ENCODE peak calls at places on chromosomes 13 and 19, in four cellular contexts. W, I, G and Y are unnamed samples. For H3K4me1 and H3K36me3, the result is how much of the 10 kb centered on the place peaks cover.

GRCh38 chr13:98650376-98651107 is 73.6 kb upstream of the STK24 start:
- DNase-seq in W (peak), G (no peak), I (no peak), Y (no peak)

GRCh38 chr13:22311734-22312404 is 641.0 kb downstream of the FGF9 start:
- DNase-seq in G (no peak), W (no peak), I (no peak), Y (no peak)

GRCh38 chr13:33347866-33348265 is 62.3 kb upstream of the STARD13 start:
- DNase-seq in G (no peak), I (no peak), W (no peak), Y (no peak)

GRCh38 chr19:39768334-39768733 is 10.3 kb upstream of the LEUTX start:
- DNase-seq in I (no peak), W (no peak), G (no peak), Y (no peak)

GRCh38 chr19:51719251-51719901 is 4.4 kb downstream of the HAS1 start:
- DNase-seq in I (no peak), G (no peak), W (no peak), Y (no peak)

GRCh38 chr19:3575260-3575741 is 2.6 kb downstream of the HMG20B start:
- DNase-seq in I (no peak), W (no peak), G (peak), Y (peak)

GRCh38 chr13:27160657-27161174 is 10.9 kb downstream of the USP12 start:
- DNase-seq in G (no peak), W (no peak), I (no peak), Y (no peak)

GRCh38 chr13:59061621-59062020 is 1102.1 kb downstream of the DIAPH3 start:
- DNase-seq in I (no peak), W (no peak), G (no peak), Y (no peak)

GRCh38 chr19:3357731-3358391 is 8.5 kb upstream of the NFIC start:
- DNase-seq in I (no peak), G (no peak), W (peak), Y (no peak)

GRCh38 chr19:8806661-8807060 is 25.4 kb downstream of the ZNF558 start:
- DNase-seq in W (no peak), G (no peak), I (no peak), Y (no peak)

GRCh38 chr13:101614491-101614890 is 162.0 kb downstream of the ITGBL1 start:
- DNase-seq in G (no peak), W (no peak), I (no peak), Y (no peak)

GRCh38 chr19:36136975-36137686 is 2.7 kb upstream of the CAPNS1 start:
- DNase-seq in G (peak), I (peak), W (peak), Y (no peak)

GRCh38 chr13:89082623-89083022 is 1411.5 kb downstream of the SLITRK5 start:
- DNase-seq in G (no peak), W (no peak), I (no peak), Y (no peak)

GRCh38 chr13:89393758-89394157 is 1722.6 kb downstream of the SLITRK5 start:
- DNase-seq in W (no peak), G (no peak), I (no peak), Y (no peak)

GRCh38 chr13:77513719-77514335 is 21.7 kb upstream of the SCEL start:
- DNase-seq in G (no peak), I (no peak), W (no peak), Y (no peak)

GRCh38 chr19:48365602-48366001 is 1.4 kb downstream of the SYNGR4 start:
- DNase-seq in G (no peak), I (no peak), W (no peak), Y (no peak)

GRCh38 chr13:100895656-100896055 is 221.1 kb upstream of the TMTC4 start:
- DNase-seq in I (no peak), G (no peak), W (no peak), Y (no peak)

DNA sequence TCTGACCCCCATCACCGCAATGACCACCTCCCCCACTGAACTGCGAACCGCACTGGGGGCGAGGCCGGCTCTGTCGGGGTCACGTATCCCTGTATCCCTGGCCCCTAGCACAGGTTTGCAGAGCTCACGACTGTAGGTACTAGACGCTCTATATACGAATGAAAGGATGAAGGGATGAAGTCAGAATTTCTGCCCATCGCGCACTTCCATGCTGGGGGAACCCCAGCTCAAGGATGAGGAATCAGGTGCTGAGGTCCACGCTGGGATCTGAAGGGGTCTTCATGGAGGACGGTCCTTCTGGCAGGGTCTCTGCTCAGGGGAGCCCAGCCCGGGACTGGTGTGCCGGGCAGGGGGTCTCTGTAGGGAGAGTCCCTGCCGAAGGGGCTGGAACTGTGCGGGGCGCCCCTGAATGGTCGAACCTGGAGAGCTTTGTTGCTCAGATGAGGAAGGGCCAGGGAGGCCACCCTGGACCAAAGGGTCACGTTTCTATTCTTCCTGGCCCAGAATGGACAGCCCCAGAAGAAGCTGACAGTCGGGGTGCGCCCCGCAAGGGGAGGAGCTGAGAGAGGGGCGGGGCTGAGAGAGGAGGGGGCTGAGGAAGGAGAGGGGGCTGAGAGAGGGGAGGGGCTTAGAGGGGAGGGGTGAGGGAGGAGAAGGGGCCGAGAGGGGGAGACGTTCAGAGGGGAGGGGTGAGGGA is 37.9 kb upstream of the SEMA6B start:
- DNase-seq in W (no peak), G (no peak), I (no peak), Y (no peak)
- H3K4me3 ChIP-seq in W (no peak), G (no peak), I (peak), Y (no peak)

DNA sequence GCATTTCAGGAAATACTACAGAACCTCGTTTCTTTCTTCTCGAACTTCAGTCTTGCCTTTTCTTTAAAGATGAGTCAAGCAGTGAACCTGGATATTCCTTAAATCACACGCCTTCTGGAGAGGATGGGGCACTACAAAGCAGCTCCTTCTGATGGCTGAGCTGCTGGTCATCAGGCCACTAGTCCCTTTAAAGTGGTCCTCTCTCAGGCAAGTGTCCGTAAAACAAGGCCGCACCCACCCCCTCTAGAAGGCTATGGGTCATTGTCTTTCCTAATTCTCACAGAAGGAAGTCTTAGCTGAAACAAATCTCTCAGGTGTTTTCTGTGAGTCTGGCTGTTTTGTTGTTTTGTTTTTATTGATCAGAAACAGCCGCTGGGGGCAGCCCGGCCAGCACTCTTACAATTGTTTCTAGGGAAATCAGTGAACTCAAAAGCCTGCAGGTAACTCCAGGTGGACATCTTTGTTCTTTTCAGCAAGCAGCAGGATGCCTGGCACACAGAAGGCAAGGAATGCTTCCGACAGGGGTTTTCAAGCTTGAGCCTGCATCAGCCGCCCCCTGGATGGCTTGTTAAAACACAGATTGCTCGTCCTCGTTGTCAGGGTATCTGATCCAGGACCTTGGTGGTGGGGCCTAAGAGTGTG is 45.4 kb downstream of the MBNL2 start:
- DNase-seq in W (no peak), I (no peak), G (no peak), Y (no peak)
- H3K4me1 ChIP-seq in W (under half), I (under half), G (under half), Y (under half)

DNA sequence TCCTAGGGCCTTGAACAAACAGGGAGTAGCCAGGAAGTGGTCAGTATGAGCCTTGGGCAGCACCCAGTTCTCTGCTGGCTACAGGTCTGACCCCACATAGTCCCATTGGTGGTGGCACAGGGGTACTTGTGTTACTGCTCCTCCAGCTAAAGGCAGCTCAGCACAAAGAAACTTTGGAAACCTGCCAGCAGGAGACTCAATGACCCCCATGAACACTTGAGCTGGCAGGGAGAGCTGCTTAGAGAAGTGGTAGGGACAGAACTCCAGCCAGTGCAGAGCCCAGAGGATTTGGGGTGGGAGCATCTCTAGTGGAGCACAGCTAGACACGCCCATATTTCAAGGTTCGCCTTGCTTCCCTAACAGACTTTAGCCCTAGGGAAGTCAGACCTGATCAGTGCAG is 10.4 kb upstream of the ZNF586 start:
- DNase-seq in W (no peak), I (no peak), G (no peak), Y (no peak)
- H3K36me3 ChIP-seq in W (under half), I (under half), G (under half), Y (half or more)

DNA sequence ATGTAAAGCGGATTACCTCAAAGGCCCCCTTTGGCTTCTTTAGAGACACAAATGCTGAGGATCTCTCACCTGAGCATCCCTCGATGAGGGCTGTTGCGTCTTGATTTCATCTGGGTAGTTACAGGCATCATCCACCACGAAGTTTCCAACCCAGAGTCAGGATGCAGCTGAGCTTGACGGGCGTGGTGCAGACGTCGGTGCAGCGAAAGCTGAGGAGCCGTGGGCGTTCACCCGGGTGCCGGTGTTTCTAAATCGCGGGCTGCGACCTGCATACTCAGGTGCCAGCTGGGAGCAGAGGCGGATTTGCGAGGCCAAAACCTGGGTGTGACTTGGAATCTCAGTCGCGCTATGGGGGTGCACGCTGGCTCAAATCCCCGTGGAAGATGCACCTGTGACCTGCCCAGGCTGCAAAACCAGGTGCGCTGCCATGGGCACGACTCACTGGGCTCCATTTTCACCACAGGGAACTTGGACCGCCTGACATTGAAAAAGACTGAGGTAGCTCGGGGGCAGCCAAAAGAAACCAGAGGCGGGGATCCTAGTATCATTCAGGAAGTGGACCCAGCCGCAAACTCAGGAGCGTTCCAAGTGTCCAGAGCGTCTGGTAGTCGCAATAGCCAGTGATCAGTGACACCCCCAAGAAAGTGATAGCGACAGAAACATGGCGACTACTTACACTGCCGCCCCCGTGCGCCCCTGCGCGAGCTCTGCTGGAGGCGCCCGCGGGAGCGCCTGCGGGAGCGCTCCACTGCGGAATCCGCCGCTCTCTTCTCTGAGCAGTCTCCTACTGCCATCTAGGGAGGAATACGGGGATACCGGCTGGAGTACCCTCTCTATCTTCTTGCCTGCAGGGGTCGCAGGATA is 36.4 kb upstream of the IGFL4 start:
- DNase-seq in I (peak), W (peak), G (peak), Y (no peak)
- H3K4me3 ChIP-seq in I (peak), W (no peak), G (peak), Y (no peak)

GRCh38 chr13:24071016-24071415 is 89.5 kb upstream of the SPATA13 start:
- DNase-seq in G (no peak), W (no peak), I (no peak), Y (no peak)
- H3K4me1 ChIP-seq in G (under half), W (under half), I (under half), Y (under half)